ENCODE peak calls at places on chromosomes 6 and 20, in seven cellular contexts. X is lower lobe of right lung; H is GM23338; I is brain microvascular endothelial cell; L is CD8-positive, alpha-beta T cell; Z is endothelial cell; M is sigmoid colon. N is an unnamed sample.

GRCh38 chr6:73389854-73390253 is 4.8 kb upstream of the DDX43 start:
- DNase-seq in X (no peak), H (peak), I (no peak), L (no peak), Z (no peak), M (no peak), N (no peak)

GRCh38 chr20:45095753-45096371 is 5.1 kb downstream of the KCNS1 start:
- DNase-seq in X (no peak), H (peak), I (peak), L (peak), Z (peak), M (no peak), N (peak)

GRCh38 chr20:37524859-37525708 is 2.6 kb downstream of the BLCAP start:
- DNase-seq in X (no peak), H (no peak), I (no peak), L (no peak), Z (no peak), M (no peak), N (peak)

GRCh38 chr6:35218021-35218420 is 4.3 kb downstream of the SCUBE3 start:
- DNase-seq in X (no peak), H (no peak), I (no peak), L (no peak), Z (no peak), M (no peak), N (peak)

GRCh38 chr6:106799008-106799952 is 169.9 kb downstream of the QRSL1 start:
- DNase-seq in X (no peak), H (no peak), I (no peak), L (no peak), Z (no peak), M (no peak), N (peak)

GRCh38 chr6:126188271-126188909 is 151.5 kb upstream of the CENPW start:
- DNase-seq in X (no peak), H (no peak), I (no peak), L (no peak), Z (no peak), M (no peak), N (peak)

GRCh38 chr6:31898200-31899011 is 908 bp upstream of the EHMT2 start:
- DNase-seq in X (no peak), H (peak), I (no peak), L (no peak), Z (no peak), M (no peak), N (peak)

GRCh38 chr6:14108571-14109410 is 8.8 kb upstream of the CD83 start:
- DNase-seq in X (peak), H (no peak), I (no peak), L (no peak), Z (no peak), M (no peak), N (no peak)

GRCh38 chr6:14862845-14863244 is 383.0 kb upstream of the JARID2 start:
- DNase-seq in X (no peak), H (no peak), I (no peak), L (no peak), Z (no peak), M (no peak), N (no peak)

GRCh38 chr6:1212919-1213318 is 99.0 kb upstream of the FOXQ1 start:
- DNase-seq in X (no peak), H (no peak), I (no peak), L (no peak), Z (no peak), M (no peak), N (no peak)

GRCh38 chr20:21167261-21167660 is 41.4 kb downstream of the KIZ start:
- DNase-seq in X (no peak), H (no peak), I (no peak), L (no peak), Z (no peak), M (no peak), N (no peak)

GRCh38 chr20:47790032-47790965 is 5.0 kb upstream of the SULF2 start:
- DNase-seq in X (no peak), H (no peak), I (peak), L (no peak), Z (no peak), M (no peak), N (no peak)

GRCh38 chr20:61801857-61802442 is 263.7 kb downstream of the TAF4 start:
- DNase-seq in X (peak), H (no peak), I (no peak), L (no peak), Z (no peak), M (no peak), N (no peak)

GRCh38 chr6:166747644-166748595 is 120.9 kb upstream of the RPS6KA2 start:
- DNase-seq in X (no peak), H (peak), I (no peak), L (no peak), Z (no peak), M (no peak), N (no peak)

GRCh38 chr6:15121977-15122550 is 123.8 kb upstream of the JARID2 start:
- DNase-seq in X (no peak), H (no peak), I (no peak), L (no peak), Z (no peak), M (no peak), N (no peak)

GRCh38 chr20:20367681-20368413 is at the start of gene INSM1:
- DNase-seq in X (no peak), H (peak), I (no peak), L (no peak), Z (peak), M (no peak), N (no peak)

GRCh38 chr6:119348308-119349040 is 1.1 kb downstream of the MAN1A1 start:
- DNase-seq in X (peak), H (peak), I (no peak), L (no peak), Z (peak), M (peak), N (no peak)

GRCh38 chr6:148525453-148525852 is 182.8 kb downstream of the SASH1 start:
- DNase-seq in X (no peak), H (no peak), I (peak), L (no peak), Z (no peak), M (no peak), N (peak)

GRCh38 chr20:43863821-43864544 is 50.7 kb upstream of the TOX2 start:
- DNase-seq in X (no peak), H (no peak), I (no peak), L (no peak), Z (no peak), M (no peak), N (no peak)

GRCh38 chr6:154888426-154888825 is 106.7 kb upstream of the TIAM2 start:
- DNase-seq in X (no peak), H (peak), I (no peak), L (no peak), Z (no peak), M (no peak), N (no peak)

GRCh38 chr6:167056370-167056769 is 57.2 kb downstream of the CEP43 start:
- DNase-seq in X (no peak), H (no peak), I (peak), L (no peak), Z (no peak), M (no peak), N (no peak)

GRCh38 chr20:62059926-62060630 is 5.6 kb downstream of the TAF4 start:
- DNase-seq in X (no peak), H (no peak), I (no peak), L (no peak), Z (no peak), M (no peak), N (no peak)

GRCh38 chr20:25984933-25985332 is 288.3 kb upstream of the ZNF337 start:
- DNase-seq in X (peak), H (no peak), I (no peak), L (no peak), Z (no peak), M (peak), N (no peak)

GRCh38 chr20:25985597-25985996 is 288.9 kb upstream of the ZNF337 start:
- DNase-seq in X (no peak), H (no peak), I (no peak), L (no peak), Z (no peak), M (no peak), N (no peak)

GRCh38 chr20:25989196-25989595 is 292.5 kb upstream of the ZNF337 start:
- DNase-seq in X (no peak), H (no peak), I (no peak), L (no peak), Z (no peak), M (no peak), N (no peak)

GRCh38 chr20:25991051-25991755 is 294.6 kb upstream of the ZNF337 start:
- DNase-seq in X (no peak), H (no peak), I (no peak), L (no peak), Z (no peak), M (no peak), N (no peak)

GRCh38 chr20:25987073-25987927 is 290.6 kb upstream of the ZNF337 start:
- DNase-seq in X (peak), H (peak), I (peak), L (peak), Z (peak), M (no peak), N (peak)
- TF ChIP-seq CTCF in X (no peak), H (no peak), I (peak), L (peak), Z (no peak), M (peak), N (peak)

GRCh38 chr6:146901940-146902816 is 302.0 kb upstream of the STXBP5 start:
- DNase-seq in X (no peak), H (no peak), I (no peak), L (no peak), Z (no peak), M (no peak), N (peak)
- TF ChIP-seq CTCF in X (no peak), H (no peak), I (peak), L (no peak), Z (no peak), M (no peak), N (peak)

GRCh38 chr20:46406200-46406985 is at the start of gene ELMO2:
- DNase-seq in X (peak), H (peak), I (peak), L (peak), Z (peak), M (peak), N (peak)
- TF ChIP-seq CTCF in X (peak), H (no peak), I (peak), L (no peak), Z (peak), M (peak), N (peak)

DNA sequence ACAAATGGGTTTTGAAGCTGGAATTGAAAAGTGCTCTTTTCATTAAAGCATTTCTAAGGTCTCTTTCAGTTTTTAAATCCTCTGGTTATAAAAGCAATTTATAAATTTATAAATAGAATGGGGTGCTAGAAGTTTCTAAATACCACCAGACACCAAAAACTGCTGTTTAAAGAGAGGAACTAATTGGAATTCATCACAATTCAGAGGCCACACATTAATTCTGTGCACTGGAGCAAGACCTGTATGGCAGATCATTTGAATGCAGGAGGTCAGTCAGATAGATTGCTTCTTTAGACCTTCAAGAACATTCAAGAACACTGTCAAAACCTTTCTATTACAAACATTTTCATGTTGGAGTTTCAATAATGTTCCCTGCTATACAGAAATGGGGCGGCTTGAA is 55.1 kb downstream of the ALDH8A1 start:
- DNase-seq in X (no peak), H (no peak), I (no peak), L (no peak), Z (no peak), M (no peak), N (no peak)
- TF ChIP-seq CTCF in X (no peak), H (no peak), I (no peak), L (no peak), Z (no peak), M (no peak), N (no peak)

GRCh38 chr20:23446505-23446904 is 6.2 kb downstream of the CST11 start:
- DNase-seq in X (no peak), H (peak), I (peak), L (no peak), Z (peak), M (no peak), N (peak)
- TF ChIP-seq CTCF in X (peak), H (peak), I (peak), L (no peak), Z (peak), M (peak), N (peak)

GRCh38 chr6:33428219-33428890 is 8.5 kb downstream of the SYNGAP1 start:
- DNase-seq in X (peak), H (peak), I (peak), L (no peak), Z (peak), M (no peak), N (peak)
- TF ChIP-seq CTCF in X (peak), H (peak), I (peak), L (peak), Z (peak), M (peak), N (peak)

GRCh38 chr6:2482773-2483172 is 237.4 kb upstream of the GMDS start:
- DNase-seq in X (no peak), H (peak), I (no peak), L (no peak), Z (no peak), M (no peak), N (no peak)
- TF ChIP-seq CTCF in X (no peak), H (peak), I (peak), L (no peak), Z (peak), M (no peak), N (peak)

GRCh38 chr6:142302427-142303190 is 802 bp downstream of the ADGRG6 start:
- DNase-seq in X (no peak), H (peak), I (no peak), L (no peak), Z (no peak), M (no peak), N (no peak)
- TF ChIP-seq CTCF in X (no peak), H (no peak), I (no peak), L (no peak), Z (no peak), M (no peak), N (no peak)

DNA sequence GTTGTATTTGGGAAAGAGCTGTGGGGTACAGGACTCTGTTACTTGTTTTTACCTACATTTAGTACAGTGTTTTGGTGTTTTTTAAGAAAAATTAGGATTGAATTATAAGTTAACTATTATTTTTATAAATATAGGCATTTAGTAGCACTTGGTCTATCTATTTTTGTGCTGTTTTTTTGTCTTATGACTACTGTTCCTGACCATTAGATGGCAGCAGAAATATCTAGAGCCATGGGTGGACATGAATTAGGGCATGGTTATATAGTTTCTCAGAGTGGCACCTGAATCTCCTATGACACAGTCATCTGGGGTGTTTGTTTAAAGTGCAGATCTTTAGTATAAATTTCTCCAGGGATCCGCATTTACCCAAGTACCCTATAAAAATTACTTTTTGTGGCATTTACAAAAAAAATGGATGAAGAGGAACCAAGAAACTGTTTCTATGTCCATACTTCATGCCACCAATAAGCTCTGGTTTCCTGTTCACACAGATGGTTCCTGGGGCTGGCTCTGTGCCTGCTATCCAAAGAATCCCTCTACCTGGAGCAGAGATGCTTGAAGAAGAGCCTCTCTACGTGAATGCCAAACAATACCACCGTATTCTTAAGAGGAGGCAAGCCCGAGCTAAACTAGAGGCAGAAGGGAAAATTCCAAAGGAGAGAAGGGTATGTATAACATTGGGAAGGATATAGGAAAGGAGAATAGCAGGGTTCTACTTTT is 19.8 kb downstream of the NFYA start:
- DNase-seq in X (no peak), H (peak), I (peak), L (no peak), Z (no peak), M (no peak), N (peak)
- TF ChIP-seq CTCF in X (peak), H (peak), I (peak), L (no peak), Z (no peak), M (peak), N (peak)

N was measured in HFFc6.